ENCODE peak calls at places on chromosomes 2 and 18, in seven cellular contexts. One of them, this sample, is unnamed.

GRCh38 chr2:177171418-177171865 is 41.2 kb upstream of the HNRNPA3 start:
- DNase-seq in K562: no peak
- DNase-seq in suprapubic skin: no peak
- DNase-seq in astrocyte of the cerebellum: no peak
- DNase-seq in fibroblast of mammary gland: no peak
- DNase-seq in progenitor cell of endocrine pancreas: no peak
- DNase-seq in CD8-positive, alpha-beta T cell: no peak
- DNase-seq in this sample: peak; percentile 58

GRCh38 chr2:207071820-207072219 is 93.9 kb downstream of the KLF7 start:
- DNase-seq in K562: no peak
- DNase-seq in suprapubic skin: no peak
- DNase-seq in astrocyte of the cerebellum: no peak
- DNase-seq in fibroblast of mammary gland: no peak
- DNase-seq in progenitor cell of endocrine pancreas: no peak
- DNase-seq in CD8-positive, alpha-beta T cell: no peak
- DNase-seq in this sample: no peak

GRCh38 chr2:193584522-193584938 is 1389.8 kb upstream of the TMEFF2 start:
- DNase-seq in K562: peak; percentile 2
- DNase-seq in suprapubic skin: no peak
- DNase-seq in astrocyte of the cerebellum: no peak
- DNase-seq in fibroblast of mammary gland: peak; percentile 48
- DNase-seq in progenitor cell of endocrine pancreas: no peak
- DNase-seq in CD8-positive, alpha-beta T cell: no peak
- DNase-seq in this sample: no peak

GRCh38 chr18:30634249-30634648 is 408.3 kb downstream of the DSC3 start:
- DNase-seq in K562: no peak
- DNase-seq in suprapubic skin: no peak
- DNase-seq in astrocyte of the cerebellum: no peak
- DNase-seq in fibroblast of mammary gland: no peak
- DNase-seq in progenitor cell of endocrine pancreas: no peak
- DNase-seq in CD8-positive, alpha-beta T cell: no peak
- DNase-seq in this sample: no peak

GRCh38 chr2:236859896-236860295 is 225.8 kb upstream of the COPS8 start:
- DNase-seq in K562: no peak
- DNase-seq in suprapubic skin: no peak
- DNase-seq in astrocyte of the cerebellum: no peak
- DNase-seq in fibroblast of mammary gland: no peak
- DNase-seq in progenitor cell of endocrine pancreas: no peak
- DNase-seq in CD8-positive, alpha-beta T cell: no peak
- DNase-seq in this sample: no peak

GRCh38 chr18:48563027-48563426 is 24.2 kb downstream of the CTIF start:
- DNase-seq in K562: peak; percentile 26
- DNase-seq in suprapubic skin: no peak
- DNase-seq in astrocyte of the cerebellum: no peak
- DNase-seq in fibroblast of mammary gland: peak; percentile 91
- DNase-seq in progenitor cell of endocrine pancreas: no peak
- DNase-seq in CD8-positive, alpha-beta T cell: no peak
- DNase-seq in this sample: no peak

GRCh38 chr2:45169339-45170190 is 160.3 kb upstream of the SIX2 start:
- DNase-seq in K562: no peak
- DNase-seq in suprapubic skin: no peak
- DNase-seq in astrocyte of the cerebellum: no peak
- DNase-seq in fibroblast of mammary gland: peak; percentile 24
- DNase-seq in progenitor cell of endocrine pancreas: peak; percentile 42
- DNase-seq in CD8-positive, alpha-beta T cell: no peak
- DNase-seq in this sample: no peak

GRCh38 chr18:10169064-10169562 is 255.3 kb downstream of the VAPA start:
- DNase-seq in K562: no peak
- DNase-seq in suprapubic skin: no peak
- DNase-seq in astrocyte of the cerebellum: peak; percentile 65
- DNase-seq in fibroblast of mammary gland: peak; percentile 75
- DNase-seq in progenitor cell of endocrine pancreas: no peak
- DNase-seq in CD8-positive, alpha-beta T cell: no peak
- DNase-seq in this sample: no peak

GRCh38 chr2:74768401-74768914 is 65.5 kb upstream of the HK2 start:
- DNase-seq in K562: no peak
- DNase-seq in suprapubic skin: no peak
- DNase-seq in astrocyte of the cerebellum: no peak
- DNase-seq in fibroblast of mammary gland: no peak
- DNase-seq in progenitor cell of endocrine pancreas: no peak
- DNase-seq in CD8-positive, alpha-beta T cell: no peak
- DNase-seq in this sample: no peak

GRCh38 chr18:31738460-31739407 is 21.9 kb downstream of the SLC25A52 start:
- DNase-seq in K562: peak; percentile 24
- DNase-seq in suprapubic skin: no peak
- DNase-seq in astrocyte of the cerebellum: no peak
- DNase-seq in fibroblast of mammary gland: peak; percentile 42
- DNase-seq in progenitor cell of endocrine pancreas: no peak
- DNase-seq in CD8-positive, alpha-beta T cell: no peak
- DNase-seq in this sample: no peak

GRCh38 chr2:65796259-65796658 is 363.9 kb upstream of the SPRED2 start:
- DNase-seq in K562: no peak
- DNase-seq in suprapubic skin: no peak
- DNase-seq in astrocyte of the cerebellum: no peak
- DNase-seq in fibroblast of mammary gland: no peak
- DNase-seq in progenitor cell of endocrine pancreas: no peak
- DNase-seq in CD8-positive, alpha-beta T cell: no peak
- DNase-seq in this sample: no peak

GRCh38 chr2:219274392-219274921 is 4.7 kb upstream of the DNAJB2 start:
- DNase-seq in K562: no peak
- DNase-seq in suprapubic skin: no peak
- DNase-seq in astrocyte of the cerebellum: no peak
- DNase-seq in fibroblast of mammary gland: peak; percentile 61
- DNase-seq in progenitor cell of endocrine pancreas: no peak
- DNase-seq in CD8-positive, alpha-beta T cell: no peak
- DNase-seq in this sample: no peak

GRCh38 chr2:75465317-75465998 is 95.3 kb downstream of the EVA1A start:
- DNase-seq in K562: no peak
- DNase-seq in suprapubic skin: no peak
- DNase-seq in astrocyte of the cerebellum: peak; percentile 41
- DNase-seq in fibroblast of mammary gland: peak; percentile 52
- DNase-seq in progenitor cell of endocrine pancreas: no peak
- DNase-seq in CD8-positive, alpha-beta T cell: no peak
- DNase-seq in this sample: no peak

GRCh38 chr18:24530630-24531111 is 70.2 kb downstream of the HRH4 start:
- DNase-seq in K562: no peak
- DNase-seq in suprapubic skin: no peak
- DNase-seq in astrocyte of the cerebellum: peak; percentile 5
- DNase-seq in fibroblast of mammary gland: peak; percentile 65
- DNase-seq in progenitor cell of endocrine pancreas: no peak
- DNase-seq in CD8-positive, alpha-beta T cell: no peak
- DNase-seq in this sample: no peak

GRCh38 chr2:118431188-118431562 is 342.9 kb downstream of the INSIG2 start:
- DNase-seq in K562: peak; percentile 22
- DNase-seq in suprapubic skin: no peak
- DNase-seq in astrocyte of the cerebellum: no peak
- DNase-seq in fibroblast of mammary gland: no peak
- DNase-seq in progenitor cell of endocrine pancreas: no peak
- DNase-seq in CD8-positive, alpha-beta T cell: no peak
- DNase-seq in this sample: no peak

GRCh38 chr2:30927561-30928075 is 120.4 kb upstream of the CAPN13 start:
- DNase-seq in K562: no peak
- DNase-seq in suprapubic skin: no peak
- DNase-seq in astrocyte of the cerebellum: no peak
- DNase-seq in fibroblast of mammary gland: no peak
- DNase-seq in progenitor cell of endocrine pancreas: no peak
- DNase-seq in CD8-positive, alpha-beta T cell: no peak
- DNase-seq in this sample: peak; percentile 20

GRCh38 chr18:48022531-48023330 is 92.3 kb upstream of the SMAD2 start:
- DNase-seq in K562: peak; percentile 60
- DNase-seq in suprapubic skin: no peak
- DNase-seq in astrocyte of the cerebellum: no peak
- DNase-seq in fibroblast of mammary gland: peak; percentile 71
- DNase-seq in progenitor cell of endocrine pancreas: no peak
- DNase-seq in CD8-positive, alpha-beta T cell: no peak
- DNase-seq in this sample: no peak

GRCh38 chr18:212780-213179 is 54.4 kb downstream of the USP14 start:
- DNase-seq in K562: no peak
- DNase-seq in suprapubic skin: no peak
- DNase-seq in astrocyte of the cerebellum: no peak
- DNase-seq in fibroblast of mammary gland: no peak
- DNase-seq in progenitor cell of endocrine pancreas: no peak
- DNase-seq in CD8-positive, alpha-beta T cell: no peak
- DNase-seq in this sample: no peak

GRCh38 chr2:219501849-219502248 is 3.2 kb downstream of the GMPPA start:
- DNase-seq in K562: no peak
- DNase-seq in suprapubic skin: no peak
- DNase-seq in astrocyte of the cerebellum: no peak
- DNase-seq in fibroblast of mammary gland: no peak
- DNase-seq in progenitor cell of endocrine pancreas: no peak
- DNase-seq in CD8-positive, alpha-beta T cell: no peak
- DNase-seq in this sample: no peak

GRCh38 chr2:165149439-165149838 is 54.4 kb downstream of the SCN3A start:
- DNase-seq in K562: no peak
- DNase-seq in suprapubic skin: no peak
- DNase-seq in astrocyte of the cerebellum: no peak
- DNase-seq in fibroblast of mammary gland: no peak
- DNase-seq in progenitor cell of endocrine pancreas: no peak
- DNase-seq in CD8-positive, alpha-beta T cell: no peak
- DNase-seq in this sample: no peak

GRCh38 chr2:237097326-237097910 is 11.7 kb downstream of the COPS8 start:
- DNase-seq in K562: no peak
- DNase-seq in suprapubic skin: no peak
- DNase-seq in astrocyte of the cerebellum: no peak
- DNase-seq in fibroblast of mammary gland: peak; percentile 64
- DNase-seq in progenitor cell of endocrine pancreas: no peak
- DNase-seq in CD8-positive, alpha-beta T cell: no peak
- DNase-seq in this sample: no peak

GRCh38 chr2:38465789-38466127 is 88.7 kb upstream of the ATL2 start:
- DNase-seq in K562: peak; percentile 38
- DNase-seq in suprapubic skin: no peak
- DNase-seq in astrocyte of the cerebellum: no peak
- DNase-seq in fibroblast of mammary gland: peak; percentile 29
- DNase-seq in progenitor cell of endocrine pancreas: no peak
- DNase-seq in CD8-positive, alpha-beta T cell: no peak
- DNase-seq in this sample: no peak

GRCh38 chr2:53969285-53970094 is 1.3 kb downstream of the PSME4 start:
- DNase-seq in K562: peak; percentile 57
- DNase-seq in suprapubic skin: no peak
- DNase-seq in astrocyte of the cerebellum: no peak
- DNase-seq in fibroblast of mammary gland: peak; percentile 91
- DNase-seq in progenitor cell of endocrine pancreas: no peak
- DNase-seq in CD8-positive, alpha-beta T cell: no peak
- DNase-seq in this sample: no peak

GRCh38 chr2:10810175-10811161 is 2.1 kb downstream of the PDIA6 start:
- DNase-seq in K562: peak; percentile 25
- DNase-seq in suprapubic skin: no peak
- DNase-seq in astrocyte of the cerebellum: no peak
- DNase-seq in fibroblast of mammary gland: peak; percentile 31
- DNase-seq in progenitor cell of endocrine pancreas: no peak
- DNase-seq in CD8-positive, alpha-beta T cell: no peak
- DNase-seq in this sample: no peak

GRCh38 chr2:219571311-219572236 is at the start of gene OBSL1:
- DNase-seq in K562: peak; percentile 85
- DNase-seq in suprapubic skin: no peak
- DNase-seq in astrocyte of the cerebellum: peak; percentile 34
- DNase-seq in fibroblast of mammary gland: peak; percentile 51
- DNase-seq in progenitor cell of endocrine pancreas: peak; percentile 77
- DNase-seq in CD8-positive, alpha-beta T cell: no peak
- DNase-seq in this sample: no peak

GRCh38 chr2:1628893-1629292 is 115.4 kb downstream of the PXDN start:
- DNase-seq in K562: no peak
- DNase-seq in suprapubic skin: peak; percentile 84
- DNase-seq in astrocyte of the cerebellum: peak; percentile 68
- DNase-seq in fibroblast of mammary gland: peak; percentile 91
- DNase-seq in progenitor cell of endocrine pancreas: no peak
- DNase-seq in CD8-positive, alpha-beta T cell: no peak
- DNase-seq in this sample: no peak

GRCh38 chr2:43193996-43194869 is 32.2 kb downstream of the ZFP36L2 start:
- DNase-seq in K562: no peak
- DNase-seq in suprapubic skin: no peak
- DNase-seq in astrocyte of the cerebellum: no peak
- DNase-seq in fibroblast of mammary gland: no peak
- DNase-seq in progenitor cell of endocrine pancreas: peak; percentile 59
- DNase-seq in CD8-positive, alpha-beta T cell: no peak
- DNase-seq in this sample: no peak

GRCh38 chr2:74696758-74697327 is 42.8 kb downstream of the SEMA4F start:
- DNase-seq in K562: no peak
- DNase-seq in suprapubic skin: no peak
- DNase-seq in astrocyte of the cerebellum: no peak
- DNase-seq in fibroblast of mammary gland: peak; percentile 44
- DNase-seq in progenitor cell of endocrine pancreas: no peak
- DNase-seq in CD8-positive, alpha-beta T cell: no peak
- DNase-seq in this sample: no peak

GRCh38 chr2:181904022-181904632 is 12.6 kb downstream of the ITPRID2 start:
- DNase-seq in K562: peak; percentile 38
- DNase-seq in suprapubic skin: no peak
- DNase-seq in astrocyte of the cerebellum: peak; percentile 45
- DNase-seq in fibroblast of mammary gland: peak; percentile 48
- DNase-seq in progenitor cell of endocrine pancreas: no peak
- DNase-seq in CD8-positive, alpha-beta T cell: no peak
- DNase-seq in this sample: no peak
- TF ChIP-seq CTCF in K562: peak; percentile 78
- TF ChIP-seq CTCF in suprapubic skin: peak; percentile 10
- TF ChIP-seq CTCF in astrocyte of the cerebellum: peak; percentile 51
- TF ChIP-seq CTCF in fibroblast of mammary gland: peak; percentile 56
- TF ChIP-seq CTCF in progenitor cell of endocrine pancreas: peak; percentile 76
- TF ChIP-seq CTCF in CD8-positive, alpha-beta T cell: peak; percentile 77
- TF ChIP-seq CTCF in this sample: peak; percentile 69

GRCh38 chr2:232508246-232508645 is 11.9 kb upstream of the PRSS56 start:
- DNase-seq in K562: no peak
- DNase-seq in suprapubic skin: no peak
- DNase-seq in astrocyte of the cerebellum: no peak
- DNase-seq in fibroblast of mammary gland: no peak
- DNase-seq in progenitor cell of endocrine pancreas: no peak
- DNase-seq in CD8-positive, alpha-beta T cell: no peak
- DNase-seq in this sample: no peak
- TF ChIP-seq CTCF in K562: no peak
- TF ChIP-seq CTCF in suprapubic skin: no peak
- TF ChIP-seq CTCF in astrocyte of the cerebellum: no peak
- TF ChIP-seq CTCF in fibroblast of mammary gland: no peak
- TF ChIP-seq CTCF in progenitor cell of endocrine pancreas: no peak
- TF ChIP-seq CTCF in CD8-positive, alpha-beta T cell: no peak
- TF ChIP-seq CTCF in this sample: no peak

GRCh38 chr18:68662779-68663178 is 52.1 kb downstream of the TMX3 start:
- DNase-seq in K562: no peak
- DNase-seq in suprapubic skin: no peak
- DNase-seq in astrocyte of the cerebellum: peak; percentile 22
- DNase-seq in fibroblast of mammary gland: peak; percentile 57
- DNase-seq in progenitor cell of endocrine pancreas: no peak
- DNase-seq in CD8-positive, alpha-beta T cell: no peak
- DNase-seq in this sample: no peak
- TF ChIP-seq CTCF in K562: no peak
- TF ChIP-seq CTCF in suprapubic skin: no peak
- TF ChIP-seq CTCF in astrocyte of the cerebellum: peak; percentile 20
- TF ChIP-seq CTCF in fibroblast of mammary gland: peak; percentile 33
- TF ChIP-seq CTCF in progenitor cell of endocrine pancreas: peak; percentile 10
- TF ChIP-seq CTCF in CD8-positive, alpha-beta T cell: no peak
- TF ChIP-seq CTCF in this sample: no peak

DNA sequence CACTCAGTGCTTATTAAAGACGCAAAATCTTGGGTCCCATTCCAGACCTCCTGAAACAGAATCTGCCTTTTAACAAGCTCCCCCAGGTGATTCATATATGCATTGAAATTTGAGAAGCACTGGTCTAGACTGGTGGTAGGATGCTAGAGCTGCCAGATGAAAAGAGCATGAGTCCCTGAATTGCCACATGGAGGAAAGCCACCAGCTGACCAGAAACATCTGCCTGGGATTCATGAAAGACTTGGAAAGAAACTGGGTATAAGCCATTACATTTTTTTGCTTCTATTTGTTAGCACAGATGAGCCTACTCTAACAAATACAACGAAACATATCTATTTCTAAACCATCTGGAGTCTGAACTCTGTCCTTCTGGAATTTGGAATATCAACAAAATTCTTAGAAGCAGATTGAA is 228.9 kb downstream of the RBM43 start:
- DNase-seq in K562: no peak
- DNase-seq in suprapubic skin: no peak
- DNase-seq in astrocyte of the cerebellum: peak; percentile 67
- DNase-seq in fibroblast of mammary gland: peak; percentile 98
- DNase-seq in progenitor cell of endocrine pancreas: no peak
- DNase-seq in CD8-positive, alpha-beta T cell: no peak
- DNase-seq in this sample: no peak
- TF ChIP-seq CTCF in K562: no peak
- TF ChIP-seq CTCF in suprapubic skin: no peak
- TF ChIP-seq CTCF in astrocyte of the cerebellum: no peak
- TF ChIP-seq CTCF in fibroblast of mammary gland: no peak
- TF ChIP-seq CTCF in progenitor cell of endocrine pancreas: no peak
- TF ChIP-seq CTCF in CD8-positive, alpha-beta T cell: no peak
- TF ChIP-seq CTCF in this sample: no peak